ENCODE peak calls at places on chromosome 12, in five cellular contexts. One of them, this sample, is unnamed.

GRCh38 chr12:111450676-111451075 is 45.0 kb downstream of the SH2B3 start:
- DNase-seq in left lung: no peak
- DNase-seq in nephron progenitor cell: no peak
- DNase-seq in HCEC 1CT: no peak
- DNase-seq in activated CD8-positive, alpha-beta T cell treated with anti-CD3 and anti-CD28 coated beads, Interleukin-2, amount 10 ng/mL, durations not matched to agents 7 days and 5 days: peak
- DNase-seq in this sample: peak

GRCh38 chr12:47039756-47040155 is 39.7 kb upstream of the PCED1B start:
- DNase-seq in nephron progenitor cell: no peak
- DNase-seq in left lung: no peak
- DNase-seq in activated CD8-positive, alpha-beta T cell treated with anti-CD3 and anti-CD28 coated beads, Interleukin-2, amount 10 ng/mL, durations not matched to agents 7 days and 5 days: no peak
- DNase-seq in HCEC 1CT: no peak
- DNase-seq in this sample: no peak

GRCh38 chr12:102542816-102543448 is 62.6 kb upstream of the IGF1 start:
- DNase-seq in left lung: no peak
- DNase-seq in nephron progenitor cell: no peak
- DNase-seq in HCEC 1CT: no peak
- DNase-seq in activated CD8-positive, alpha-beta T cell treated with anti-CD3 and anti-CD28 coated beads, Interleukin-2, amount 10 ng/mL, durations not matched to agents 7 days and 5 days: no peak
- DNase-seq in this sample: no peak

GRCh38 chr12:123912415-123913385 is 59.9 kb downstream of the CCDC92 start:
- DNase-seq in HCEC 1CT: peak
- DNase-seq in left lung: no peak
- DNase-seq in nephron progenitor cell: no peak
- DNase-seq in activated CD8-positive, alpha-beta T cell treated with anti-CD3 and anti-CD28 coated beads, Interleukin-2, amount 10 ng/mL, durations not matched to agents 7 days and 5 days: no peak
- DNase-seq in this sample: no peak

GRCh38 chr12:5516781-5517180 is 84.9 kb downstream of the NTF3 start:
- DNase-seq in activated CD8-positive, alpha-beta T cell treated with anti-CD3 and anti-CD28 coated beads, Interleukin-2, amount 10 ng/mL, durations not matched to agents 7 days and 5 days: no peak
- DNase-seq in nephron progenitor cell: no peak
- DNase-seq in left lung: peak
- DNase-seq in HCEC 1CT: no peak
- DNase-seq in this sample: no peak

GRCh38 chr12:53560386-53560785 is 53.1 kb upstream of the NPFF start:
- DNase-seq in left lung: no peak
- DNase-seq in activated CD8-positive, alpha-beta T cell treated with anti-CD3 and anti-CD28 coated beads, Interleukin-2, amount 10 ng/mL, durations not matched to agents 7 days and 5 days: no peak
- DNase-seq in HCEC 1CT: peak
- DNase-seq in nephron progenitor cell: no peak
- DNase-seq in this sample: no peak

GRCh38 chr12:120468271-120468845 is 1.2 kb downstream of the SRSF9 start:
- DNase-seq in activated CD8-positive, alpha-beta T cell treated with anti-CD3 and anti-CD28 coated beads, Interleukin-2, amount 10 ng/mL, durations not matched to agents 7 days and 5 days: peak
- DNase-seq in nephron progenitor cell: peak
- DNase-seq in HCEC 1CT: peak
- DNase-seq in left lung: no peak
- DNase-seq in this sample: no peak

GRCh38 chr12:9843416-9843815 is 16.1 kb downstream of the KLRF1 start:
- DNase-seq in HCEC 1CT: peak
- DNase-seq in left lung: no peak
- DNase-seq in activated CD8-positive, alpha-beta T cell treated with anti-CD3 and anti-CD28 coated beads, Interleukin-2, amount 10 ng/mL, durations not matched to agents 7 days and 5 days: no peak
- DNase-seq in nephron progenitor cell: no peak
- DNase-seq in this sample: no peak

GRCh38 chr12:126891789-126892188 is 1375.2 kb upstream of the TMEM132C start:
- DNase-seq in left lung: no peak
- DNase-seq in nephron progenitor cell: peak
- DNase-seq in activated CD8-positive, alpha-beta T cell treated with anti-CD3 and anti-CD28 coated beads, Interleukin-2, amount 10 ng/mL, durations not matched to agents 7 days and 5 days: no peak
- DNase-seq in HCEC 1CT: no peak
- DNase-seq in this sample: no peak

GRCh38 chr12:93361159-93361919 is 16.4 kb upstream of the NUDT4 start:
- DNase-seq in left lung: no peak
- DNase-seq in HCEC 1CT: peak
- DNase-seq in activated CD8-positive, alpha-beta T cell treated with anti-CD3 and anti-CD28 coated beads, Interleukin-2, amount 10 ng/mL, durations not matched to agents 7 days and 5 days: no peak
- DNase-seq in nephron progenitor cell: no peak
- DNase-seq in this sample: no peak

GRCh38 chr12:121861549-121862254 is 3.0 kb upstream of the HPD start:
- DNase-seq in nephron progenitor cell: peak
- DNase-seq in left lung: no peak
- DNase-seq in activated CD8-positive, alpha-beta T cell treated with anti-CD3 and anti-CD28 coated beads, Interleukin-2, amount 10 ng/mL, durations not matched to agents 7 days and 5 days: no peak
- DNase-seq in HCEC 1CT: peak
- DNase-seq in this sample: no peak

GRCh38 chr12:95339086-95339788 is 121.6 kb downstream of the VEZT start:
- DNase-seq in left lung: no peak
- DNase-seq in nephron progenitor cell: no peak
- DNase-seq in HCEC 1CT: no peak
- DNase-seq in activated CD8-positive, alpha-beta T cell treated with anti-CD3 and anti-CD28 coated beads, Interleukin-2, amount 10 ng/mL, durations not matched to agents 7 days and 5 days: no peak
- DNase-seq in this sample: no peak

GRCh38 chr12:63018273-63018672 is 83.3 kb upstream of the PPM1H start:
- DNase-seq in left lung: no peak
- DNase-seq in nephron progenitor cell: no peak
- DNase-seq in activated CD8-positive, alpha-beta T cell treated with anti-CD3 and anti-CD28 coated beads, Interleukin-2, amount 10 ng/mL, durations not matched to agents 7 days and 5 days: no peak
- DNase-seq in HCEC 1CT: no peak
- DNase-seq in this sample: no peak

GRCh38 chr12:2208837-2209236 is 156.1 kb downstream of the CACNA1C start:
- DNase-seq in HCEC 1CT: no peak
- DNase-seq in left lung: no peak
- DNase-seq in nephron progenitor cell: no peak
- DNase-seq in activated CD8-positive, alpha-beta T cell treated with anti-CD3 and anti-CD28 coated beads, Interleukin-2, amount 10 ng/mL, durations not matched to agents 7 days and 5 days: no peak
- DNase-seq in this sample: no peak

GRCh38 chr12:93741741-93742085 is 64.5 kb downstream of the CRADD start:
- DNase-seq in HCEC 1CT: peak
- DNase-seq in nephron progenitor cell: peak
- DNase-seq in left lung: no peak
- DNase-seq in activated CD8-positive, alpha-beta T cell treated with anti-CD3 and anti-CD28 coated beads, Interleukin-2, amount 10 ng/mL, durations not matched to agents 7 days and 5 days: no peak
- DNase-seq in this sample: no peak

GRCh38 chr12:46382425-46382973 is 9.9 kb upstream of the SLC38A2 start:
- DNase-seq in HCEC 1CT: peak
- DNase-seq in nephron progenitor cell: no peak
- DNase-seq in activated CD8-positive, alpha-beta T cell treated with anti-CD3 and anti-CD28 coated beads, Interleukin-2, amount 10 ng/mL, durations not matched to agents 7 days and 5 days: no peak
- DNase-seq in left lung: no peak
- DNase-seq in this sample: peak

GRCh38 chr12:21697829-21698630 is 40.4 kb upstream of the LDHB start:
- DNase-seq in activated CD8-positive, alpha-beta T cell treated with anti-CD3 and anti-CD28 coated beads, Interleukin-2, amount 10 ng/mL, durations not matched to agents 7 days and 5 days: no peak
- DNase-seq in HCEC 1CT: peak
- DNase-seq in nephron progenitor cell: no peak
- DNase-seq in left lung: no peak
- DNase-seq in this sample: no peak

GRCh38 chr12:122195405-122195804 is 8.1 kb upstream of the B3GNT4 start:
- DNase-seq in left lung: no peak
- DNase-seq in activated CD8-positive, alpha-beta T cell treated with anti-CD3 and anti-CD28 coated beads, Interleukin-2, amount 10 ng/mL, durations not matched to agents 7 days and 5 days: no peak
- DNase-seq in nephron progenitor cell: no peak
- DNase-seq in HCEC 1CT: no peak
- DNase-seq in this sample: no peak

GRCh38 chr12:125271850-125272249 is 206.6 kb downstream of the AACS start:
- DNase-seq in activated CD8-positive, alpha-beta T cell treated with anti-CD3 and anti-CD28 coated beads, Interleukin-2, amount 10 ng/mL, durations not matched to agents 7 days and 5 days: no peak
- DNase-seq in HCEC 1CT: no peak
- DNase-seq in nephron progenitor cell: no peak
- DNase-seq in left lung: no peak
- DNase-seq in this sample: no peak

GRCh38 chr12:87136330-87136976 is 880.3 kb upstream of the MGAT4C start:
- DNase-seq in nephron progenitor cell: no peak
- DNase-seq in activated CD8-positive, alpha-beta T cell treated with anti-CD3 and anti-CD28 coated beads, Interleukin-2, amount 10 ng/mL, durations not matched to agents 7 days and 5 days: no peak
- DNase-seq in left lung: no peak
- DNase-seq in HCEC 1CT: peak
- DNase-seq in this sample: no peak

GRCh38 chr12:14614704-14615121 is 47.0 kb upstream of the PLBD1 start:
- DNase-seq in nephron progenitor cell: no peak
- DNase-seq in left lung: no peak
- DNase-seq in activated CD8-positive, alpha-beta T cell treated with anti-CD3 and anti-CD28 coated beads, Interleukin-2, amount 10 ng/mL, durations not matched to agents 7 days and 5 days: no peak
- DNase-seq in HCEC 1CT: no peak
- DNase-seq in this sample: no peak

GRCh38 chr12:108119974-108120862 is 8.9 kb upstream of the WSCD2 start:
- DNase-seq in activated CD8-positive, alpha-beta T cell treated with anti-CD3 and anti-CD28 coated beads, Interleukin-2, amount 10 ng/mL, durations not matched to agents 7 days and 5 days: no peak
- DNase-seq in HCEC 1CT: no peak
- DNase-seq in left lung: no peak
- DNase-seq in nephron progenitor cell: no peak
- DNase-seq in this sample: no peak

GRCh38 chr12:67441736-67442346 is 172.7 kb downstream of the CAND1 start:
- DNase-seq in left lung: peak
- DNase-seq in activated CD8-positive, alpha-beta T cell treated with anti-CD3 and anti-CD28 coated beads, Interleukin-2, amount 10 ng/mL, durations not matched to agents 7 days and 5 days: peak
- DNase-seq in nephron progenitor cell: peak
- DNase-seq in HCEC 1CT: peak
- DNase-seq in this sample: peak

GRCh38 chr12:9049520-9050133 is 60.3 kb downstream of the KLRG1 start:
- DNase-seq in HCEC 1CT: peak
- DNase-seq in activated CD8-positive, alpha-beta T cell treated with anti-CD3 and anti-CD28 coated beads, Interleukin-2, amount 10 ng/mL, durations not matched to agents 7 days and 5 days: peak
- DNase-seq in left lung: no peak
- DNase-seq in nephron progenitor cell: peak
- DNase-seq in this sample: no peak

GRCh38 chr12:69396963-69397362 is 37.4 kb downstream of the YEATS4 start:
- DNase-seq in activated CD8-positive, alpha-beta T cell treated with anti-CD3 and anti-CD28 coated beads, Interleukin-2, amount 10 ng/mL, durations not matched to agents 7 days and 5 days: no peak
- DNase-seq in HCEC 1CT: no peak
- DNase-seq in nephron progenitor cell: no peak
- DNase-seq in left lung: no peak
- DNase-seq in this sample: no peak

GRCh38 chr12:109677323-109677722 is 36.3 kb upstream of the FAM222A start:
- DNase-seq in nephron progenitor cell: no peak
- DNase-seq in HCEC 1CT: no peak
- DNase-seq in left lung: no peak
- DNase-seq in activated CD8-positive, alpha-beta T cell treated with anti-CD3 and anti-CD28 coated beads, Interleukin-2, amount 10 ng/mL, durations not matched to agents 7 days and 5 days: no peak
- DNase-seq in this sample: no peak

GRCh38 chr12:40300490-40300889 is 75.7 kb downstream of the LRRK2 start:
- DNase-seq in nephron progenitor cell: no peak
- DNase-seq in activated CD8-positive, alpha-beta T cell treated with anti-CD3 and anti-CD28 coated beads, Interleukin-2, amount 10 ng/mL, durations not matched to agents 7 days and 5 days: no peak
- DNase-seq in HCEC 1CT: peak
- DNase-seq in left lung: no peak
- DNase-seq in this sample: no peak

GRCh38 chr12:103455020-103455763 is 40.6 kb downstream of the C12orf42 start:
- DNase-seq in left lung: no peak
- DNase-seq in nephron progenitor cell: no peak
- DNase-seq in HCEC 1CT: no peak
- DNase-seq in activated CD8-positive, alpha-beta T cell treated with anti-CD3 and anti-CD28 coated beads, Interleukin-2, amount 10 ng/mL, durations not matched to agents 7 days and 5 days: peak
- DNase-seq in this sample: no peak

GRCh38 chr12:66197413-66198055 is 8.5 kb downstream of the IRAK3 start:
- DNase-seq in nephron progenitor cell: no peak
- DNase-seq in left lung: no peak
- DNase-seq in activated CD8-positive, alpha-beta T cell treated with anti-CD3 and anti-CD28 coated beads, Interleukin-2, amount 10 ng/mL, durations not matched to agents 7 days and 5 days: no peak
- DNase-seq in HCEC 1CT: peak
- DNase-seq in this sample: no peak

GRCh38 chr12:109871678-109872314 is 8.5 kb downstream of the GLTP start:
- DNase-seq in HCEC 1CT: no peak
- DNase-seq in nephron progenitor cell: no peak
- DNase-seq in activated CD8-positive, alpha-beta T cell treated with anti-CD3 and anti-CD28 coated beads, Interleukin-2, amount 10 ng/mL, durations not matched to agents 7 days and 5 days: no peak
- DNase-seq in left lung: no peak
- DNase-seq in this sample: peak